ENCODE peak calls at places on chromosome 17, in four cellular contexts. L is NCI-H524, B is body of pancreas, R is HEK293T. D is an unnamed sample.

GRCh38 chr17:63911041-63911635 is at the start of gene CSHL1:
- DNase-seq in L (no peak), B (no peak), R (no peak), D (no peak)

GRCh38 chr17:45972531-45972930 is 26.5 kb upstream of the STH start:
- DNase-seq in R (no peak), B (no peak), L (no peak), D (no peak)

GRCh38 chr17:78322327-78322857 is 37.5 kb downstream of the SOCS3 start:
- DNase-seq in L (no peak), R (no peak), B (no peak), D (no peak)

GRCh38 chr17:49572806-49573420 is 2.8 kb upstream of the NXPH3 start:
- DNase-seq in B (no peak), R (no peak), L (no peak), D (no peak)

GRCh38 chr17:50261051-50261915 is 13.0 kb upstream of the TMEM92 start:
- DNase-seq in R (no peak), L (no peak), B (no peak), D (no peak)

GRCh38 chr17:3475812-3476686 is at the start of gene ASPA:
- DNase-seq in B (no peak), R (no peak), L (no peak), D (no peak)

GRCh38 chr17:63552211-63552610 is 1.9 kb downstream of the DCAF7 start:
- DNase-seq in R (peak), L (no peak), B (no peak), D (no peak)

GRCh38 chr17:10077561-10078299 is 120.7 kb downstream of the GAS7 start:
- DNase-seq in L (no peak), R (no peak), B (no peak), D (no peak)

GRCh38 chr17:19539841-19540311 is 6.2 kb downstream of the SLC47A1 start:
- DNase-seq in L (no peak), B (no peak), R (no peak), D (no peak)

GRCh38 chr17:64781394-64781793 is 119.3 kb upstream of the SMURF2 start:
- DNase-seq in B (peak), R (no peak), L (no peak), D (peak)

GRCh38 chr17:45677770-45678169 is 106.3 kb upstream of the CRHR1 start:
- DNase-seq in L (peak), B (no peak), R (no peak), D (no peak)

GRCh38 chr17:66348605-66349165 is 46.3 kb downstream of the PRKCA start:
- DNase-seq in L (peak), B (peak), R (peak), D (peak)

GRCh38 chr17:78498848-78499247 is 78.3 kb downstream of the DNAH17 start:
- DNase-seq in B (no peak), R (no peak), L (no peak), D (no peak)

GRCh38 chr17:27429666-27430382 is 26.4 kb upstream of the KSR1 start:
- DNase-seq in L (no peak), B (no peak), R (no peak), D (no peak)

D was measured in mucosa of gallbladder.